ENCODE peak calls at places on chromosomes 1 and 21, in ten cellular contexts. V, K, A, Q, S, E, U, R, N and I are unnamed samples.

GRCh38 chr1:22163578-22163977 is 20.7 kb upstream of the WNT4 start:
- DNase-seq in R (no peak), E (no peak), N (no peak), A (no peak), K (no peak), V (no peak), Q (no peak), S (no peak), U (no peak), I (no peak)

GRCh38 chr1:9233241-9233941 is 1.2 kb upstream of the H6PD start:
- DNase-seq in R (no peak), E (no peak), S (peak; percentile 79), K (peak; percentile 84), N (no peak), A (no peak), Q (no peak), U (peak; percentile 95), V (peak; percentile 97), I (peak; percentile 22)

GRCh38 chr1:106268070-106268469 is 788.4 kb upstream of the PRMT6 start:
- DNase-seq in K (no peak), V (no peak), N (no peak), E (peak; percentile 21), A (no peak), R (no peak), Q (no peak), S (no peak), U (no peak), I (no peak)

GRCh38 chr1:220768127-220768601 is 18.5 kb upstream of the MTARC1 start:
- DNase-seq in V (no peak), E (no peak), Q (no peak), S (no peak), A (no peak), N (no peak), U (no peak), R (no peak), K (no peak), I (no peak)

GRCh38 chr1:150210741-150211140 is 25.2 kb downstream of the ANP32E start:
- DNase-seq in U (no peak), V (no peak), K (no peak), Q (no peak), R (no peak), N (no peak), A (no peak), E (no peak), S (no peak), I (no peak)

GRCh38 chr1:23911924-23912323 is 1.2 kb downstream of the CNR2 start:
- DNase-seq in A (no peak), R (no peak), S (no peak), E (no peak), K (no peak), Q (no peak), N (no peak), U (no peak), V (no peak), I (no peak)

GRCh38 chr1:205448540-205449253 is 7.1 kb downstream of the BLACAT1 start:
- DNase-seq in K (no peak), Q (no peak), R (no peak), E (no peak), U (no peak), A (no peak), S (no peak), N (no peak), V (no peak), I (no peak)

GRCh38 chr21:38351961-38352521 is 95.2 kb downstream of the KCNJ15 start:
- DNase-seq in R (no peak), K (peak; percentile 93), V (no peak), N (no peak), E (peak; percentile 17), Q (no peak), U (peak; percentile 48), S (no peak), A (no peak), I (peak; percentile 32)

GRCh38 chr1:186670965-186671486 is 9.2 kb downstream of the PTGS2 start:
- DNase-seq in E (no peak), R (no peak), A (no peak), N (no peak), K (no peak), U (no peak), V (no peak), Q (no peak), S (no peak), I (no peak)

GRCh38 chr1:31198591-31198990 is 41.1 kb downstream of the NKAIN1 start:
- DNase-seq in U (no peak), Q (no peak), S (no peak), V (no peak), K (no peak), R (no peak), E (no peak), N (no peak), A (no peak), I (no peak)

GRCh38 chr1:212853658-212854057 is 4.4 kb upstream of the FLVCR1 start:
- DNase-seq in Q (no peak), N (no peak), V (no peak), E (no peak), K (no peak), R (no peak), A (no peak), S (no peak), U (no peak), I (no peak)

GRCh38 chr1:108817016-108817415 is 39.9 kb downstream of the AKNAD1 start:
- DNase-seq in U (no peak), A (no peak), K (peak; percentile 85), Q (no peak), S (no peak), R (no peak), V (no peak), N (no peak), E (no peak), I (peak; percentile 33)